ENCODE peak calls at places on chromosomes 4 and X, in seven cellular contexts. Y is iris pigment epithelial cell; W is stimulated activated CD8-positive, alpha-beta memory T cell treated with anti-CD3 and anti-CD28 coated beads, Interleukin-7, amount 100 ng/mL, for 1 hour; G is nucleus accumbens; I is HL-60; F is EL; P is Kasumi-1. T is an unnamed sample.

GRCh38 chrX:389021-389441 is 2.3 kb upstream of the PPP2R3B start:
- DNase-seq in Y (no peak), W (no peak), G (peak), I (no peak), F (no peak), P (no peak), T (no peak)

GRCh38 chr4:164204434-164204833 is 549.5 kb upstream of the SMIM31 start:
- DNase-seq in Y (peak), W (no peak), G (no peak), I (no peak), F (peak), P (no peak), T (no peak)

GRCh38 chrX:123961268-123962005 is at the start of gene STAG2:
- DNase-seq in Y (peak), W (no peak), G (peak), I (peak), F (peak), P (peak), T (peak)

GRCh38 chrX:17046478-17047097 is 100.1 kb downstream of the REPS2 start:
- DNase-seq in Y (peak), W (peak), G (no peak), I (peak), F (peak), P (peak), T (no peak)

GRCh38 chr4:130563185-130563890 is 1467.4 kb downstream of the C4orf33 start:
- DNase-seq in Y (peak), W (no peak), G (peak), I (no peak), F (peak), P (no peak), T (no peak)

GRCh38 chr4:106444557-106444956 is 76.0 kb upstream of the GIMD1 start:
- DNase-seq in Y (peak), W (no peak), G (no peak), I (no peak), F (peak), P (no peak), T (peak)

GRCh38 chr4:33746979-33747378 is 2497.3 kb downstream of the ARAP2 start:
- DNase-seq in Y (no peak), W (no peak), G (no peak), I (no peak), F (no peak), P (no peak), T (peak)

GRCh38 chr4:151807220-151807619 is 46.4 kb upstream of the GATB start:
- DNase-seq in Y (no peak), W (no peak), G (no peak), I (no peak), F (peak), P (no peak), T (no peak)

GRCh38 chrX:150544222-150544787 is 24.1 kb upstream of the MTM1 start:
- DNase-seq in Y (no peak), W (no peak), G (no peak), I (no peak), F (no peak), P (peak), T (no peak)

GRCh38 chr4:166017804-166018203 is 144.8 kb downstream of the TLL1 start:
- DNase-seq in Y (peak), W (no peak), G (no peak), I (no peak), F (peak), P (no peak), T (no peak)

GRCh38 chr4:153638999-153639398 is 45.1 kb upstream of the TLR2 start:
- DNase-seq in Y (no peak), W (no peak), G (no peak), I (no peak), F (no peak), P (no peak), T (no peak)

GRCh38 chrX:119015407-119016242 is 41.2 kb downstream of the LONRF3 start:
- DNase-seq in Y (peak), W (no peak), G (no peak), I (peak), F (peak), P (peak), T (peak)

GRCh38 chr4:139552506-139552905 is 3.5 kb downstream of the SETD7 start:
- DNase-seq in Y (peak), W (no peak), G (no peak), I (no peak), F (peak), P (no peak), T (no peak)

GRCh38 chrX:20118065-20118824 is 1.5 kb upstream of the MAP7D2 start:
- DNase-seq in Y (no peak), W (no peak), G (no peak), I (no peak), F (no peak), P (no peak), T (no peak)

GRCh38 chrX:155864655-155865054 is 16.5 kb upstream of the VAMP7 start:
- DNase-seq in Y (peak), W (no peak), G (no peak), I (no peak), F (peak), P (peak), T (no peak)

GRCh38 chr4:91114386-91114785 is 987.2 kb downstream of the CCSER1 start:
- DNase-seq in Y (no peak), W (no peak), G (no peak), I (no peak), F (no peak), P (no peak), T (no peak)

GRCh38 chr4:8060632-8061031 is 98.0 kb downstream of the ABLIM2 start:
- DNase-seq in Y (no peak), W (no peak), G (no peak), I (no peak), F (no peak), P (no peak), T (no peak)

GRCh38 chrX:41010188-41010846 is 74.9 kb upstream of the USP9X start:
- DNase-seq in Y (peak), W (peak), G (no peak), I (peak), F (peak), P (peak), T (peak)

GRCh38 chrX:10722804-10723364 is 102.5 kb upstream of the MID1 start:
- DNase-seq in Y (peak), W (no peak), G (no peak), I (no peak), F (peak), P (peak), T (peak)

GRCh38 chrX:11423362-11423818 is 130.2 kb downstream of the AMELX start:
- DNase-seq in Y (peak), W (no peak), G (no peak), I (no peak), F (peak), P (no peak), T (peak)

GRCh38 chr4:43778187-43778915 is 670.3 kb downstream of the KCTD8 start:
- DNase-seq in Y (no peak), W (no peak), G (no peak), I (no peak), F (no peak), P (no peak), T (no peak)

GRCh38 chr4:127781303-127782024 is 658 bp upstream of the HSPA4L start:
- DNase-seq in Y (peak), W (no peak), G (no peak), I (no peak), F (no peak), P (no peak), T (no peak)

GRCh38 chrX:155179343-155179997 is 36.8 kb upstream of the VBP1 start:
- DNase-seq in Y (peak), W (no peak), G (no peak), I (no peak), F (no peak), P (peak), T (no peak)

GRCh38 chr4:26388671-26389070 is 67.9 kb downstream of the RBPJ start:
- DNase-seq in Y (peak), W (no peak), G (no peak), I (no peak), F (peak), P (no peak), T (no peak)

GRCh38 chr4:54539500-54540029 is 118.2 kb upstream of the KIT start:
- DNase-seq in Y (peak), W (no peak), G (peak), I (no peak), F (peak), P (peak), T (no peak)

GRCh38 chrX:21741869-21742701 is 15.8 kb downstream of the SMPX start:
- DNase-seq in Y (peak), W (no peak), G (no peak), I (no peak), F (no peak), P (no peak), T (no peak)

GRCh38 chr4:158090323-158090722 is 82.5 kb downstream of the GASK1B start:
- DNase-seq in Y (peak), W (no peak), G (no peak), I (no peak), F (no peak), P (no peak), T (no peak)

T was measured in HFF-Myc.